ENCODE peak calls at places on chromosome 12, in nine cellular contexts. K is endodermal cell, Y is colonic mucosa, D is fibroblast of lung, E is left ventricle myocardium inferior, A is AG04450, H is A549, O is breast epithelium, P is GM12878. S is an unnamed sample.

GRCh38 chr12:113137861-113138783 is 2.6 kb upstream of the RASAL1 start:
- DNase-seq in K (peak; percentile 49), Y (no peak), D (no peak), E (no peak), A (no peak), H (no peak), O (no peak), P (no peak), S (no peak)

GRCh38 chr12:70178038-70178437 is 65.2 kb upstream of the CNOT2 start:
- DNase-seq in K (no peak), Y (no peak), D (peak; percentile 19), E (no peak), A (no peak), H (no peak), O (no peak), P (no peak), S (no peak)

GRCh38 chr12:109761631-109761950 is 48.0 kb downstream of the FAM222A start:
- DNase-seq in K (no peak), Y (no peak), D (no peak), E (no peak), A (no peak), H (no peak), O (peak; percentile 43), P (no peak), S (no peak)

GRCh38 chr12:19338405-19338804 is 100.9 kb upstream of the AEBP2 start:
- DNase-seq in K (no peak), Y (no peak), D (no peak), E (no peak), A (no peak), H (no peak), O (no peak), P (no peak), S (no peak)

GRCh38 chr12:106074706-106075392 is 63.9 kb downstream of the NUAK1 start:
- DNase-seq in K (peak; percentile 43), Y (no peak), D (peak; percentile 86), E (no peak), A (no peak), H (no peak), O (no peak), P (no peak), S (no peak)

GRCh38 chr12:60191676-60192359 is 596.0 kb downstream of the SLC16A7 start:
- DNase-seq in K (no peak), Y (no peak), D (peak; percentile 17), E (no peak), A (no peak), H (no peak), O (no peak), P (no peak), S (no peak)

GRCh38 chr12:50753232-50753769 is 10.6 kb upstream of the ATF1 start:
- DNase-seq in K (no peak), Y (no peak), D (no peak), E (no peak), A (no peak), H (no peak), O (no peak), P (no peak), S (no peak)

GRCh38 chr12:6463211-6463610 is 7.3 kb downstream of the VAMP1 start:
- DNase-seq in K (no peak), Y (no peak), D (no peak), E (no peak), A (no peak), H (no peak), O (no peak), P (no peak), S (no peak)

GRCh38 chr12:104121001-104121400 is 17.0 kb downstream of the NFYB start:
- DNase-seq in K (no peak), Y (no peak), D (peak; percentile 21), E (no peak), A (peak; percentile 29), H (peak; percentile 50), O (no peak), P (no peak), S (peak; percentile 14)

GRCh38 chr12:69129014-69129413 is 110.4 kb upstream of the CPSF6 start:
- DNase-seq in K (no peak), Y (no peak), D (no peak), E (no peak), A (no peak), H (no peak), O (no peak), P (no peak), S (no peak)

GRCh38 chr12:51429705-51430104 is 5.1 kb downstream of the SLC4A8 start:
- DNase-seq in K (no peak), Y (no peak), D (no peak), E (no peak), A (no peak), H (no peak), O (no peak), P (no peak), S (no peak)

GRCh38 chr12:76259660-76260389 is 88.4 kb downstream of the BBS10 start:
- DNase-seq in K (no peak), Y (no peak), D (peak; percentile 97), E (no peak), A (peak; percentile 72), H (no peak), O (no peak), P (no peak), S (peak; percentile 35)

GRCh38 chr12:87935216-87935615 is 94.0 kb downstream of the C12orf50 start:
- DNase-seq in K (no peak), Y (no peak), D (no peak), E (no peak), A (no peak), H (no peak), O (no peak), P (no peak), S (no peak)

GRCh38 chr12:56678852-56679251 is 9.2 kb downstream of the PTGES3 start:
- DNase-seq in K (peak; percentile 43), Y (no peak), D (no peak), E (no peak), A (no peak), H (no peak), O (no peak), P (no peak), S (no peak)

GRCh38 chr12:70598467-70599194 is 38.6 kb downstream of the PTPRB start:
- DNase-seq in K (no peak), Y (peak; percentile 24), D (no peak), E (no peak), A (no peak), H (no peak), O (no peak), P (no peak), S (no peak)

GRCh38 chr12:3149505-3150307 is 72.5 kb downstream of the TSPAN9 start:
- DNase-seq in K (no peak), Y (no peak), D (no peak), E (no peak), A (no peak), H (no peak), O (no peak), P (no peak), S (no peak)

GRCh38 chr12:25365340-25365730 is 114.6 kb upstream of the KRAS start:
- DNase-seq in K (peak; percentile 15), Y (no peak), D (no peak), E (no peak), A (no peak), H (no peak), O (no peak), P (no peak), S (no peak)

GRCh38 chr12:51246254-51246853 is 7.7 kb downstream of the DAZAP2 start:
- DNase-seq in K (peak; percentile 55), Y (peak; percentile 42), D (peak; percentile 59), E (no peak), A (no peak), H (no peak), O (no peak), P (no peak), S (no peak)

DNA sequence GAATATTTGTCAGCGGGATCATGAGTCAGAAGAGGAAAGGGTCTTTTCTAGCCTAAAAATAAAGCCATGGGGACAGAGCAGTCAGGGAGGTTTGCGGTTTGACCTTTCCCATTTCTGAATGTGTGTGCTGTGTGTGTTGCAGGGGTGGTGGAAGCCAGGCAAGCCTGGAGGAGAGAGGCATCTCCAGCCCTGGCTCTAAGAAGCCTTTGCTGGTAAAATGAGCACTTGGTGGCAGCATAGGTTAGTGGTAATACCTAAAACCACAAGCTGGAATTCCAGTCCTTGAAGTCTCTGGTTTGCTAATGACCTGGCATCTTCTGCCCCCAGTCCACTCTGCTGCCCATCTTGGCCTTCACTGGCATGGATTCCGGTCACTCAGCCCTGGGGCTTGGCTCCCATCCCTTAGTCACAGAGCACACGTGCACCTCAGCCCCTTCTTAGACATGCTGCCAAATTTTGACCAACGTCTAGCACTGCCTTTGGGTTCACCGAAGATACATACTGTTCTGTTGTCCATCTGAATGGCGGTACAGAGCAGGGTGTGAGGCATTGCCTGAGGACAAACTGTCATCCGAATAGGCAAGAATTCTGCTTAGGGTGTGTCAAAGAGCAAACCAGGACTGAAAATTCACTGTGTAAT is 52.7 kb downstream of the KCNA5 start:
- DNase-seq in K (no peak), Y (no peak), D (peak; percentile 74), E (no peak), A (peak; percentile 44), H (no peak), O (no peak), P (no peak), S (peak; percentile 51)
- TF ChIP-seq CTCF in K (peak; percentile 68), Y (no peak), D (peak; percentile 12), E (peak; percentile 36), A (peak; percentile 34), H (no peak), O (no peak), P (no peak), S (peak; percentile 47)

GRCh38 chr12:124778411-124778810 is 85.3 kb downstream of the SCARB1 start:
- DNase-seq in K (no peak), Y (no peak), D (no peak), E (no peak), A (no peak), H (no peak), O (no peak), P (no peak), S (no peak)
- H3K4me3 ChIP-seq in K (no peak overlapping the region), Y (no peak overlapping the region), D (no peak overlapping the region), E (no peak overlapping the region), A (no peak overlapping the region), H (no peak overlapping the region), O (no peak overlapping the region), P (no peak overlapping the region), S (no peak overlapping the region)

DNA sequence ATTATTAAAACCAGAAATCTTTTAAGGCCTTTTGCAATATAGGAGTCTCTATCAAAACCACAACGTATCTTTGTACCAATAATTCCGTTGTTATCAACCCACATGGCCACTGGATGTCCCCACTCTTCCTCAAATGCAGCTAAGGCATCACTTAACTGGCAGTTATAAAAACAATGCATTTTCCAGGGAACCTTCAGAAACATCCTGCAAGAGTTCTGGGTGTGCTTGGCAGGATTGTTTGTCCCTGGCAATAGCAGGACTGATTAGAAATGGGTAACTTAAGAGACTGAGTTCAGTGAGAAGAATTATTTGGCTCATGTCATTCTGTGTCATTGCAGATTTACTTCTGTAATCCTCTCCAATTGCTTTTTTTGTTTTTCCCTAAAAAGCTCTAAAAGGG is 112.0 kb downstream of the SLC15A5 start:
- DNase-seq in K (peak; percentile 76), Y (peak; percentile 45), D (peak; percentile 63), E (no peak), A (peak; percentile 2), H (peak; percentile 58), O (no peak), P (no peak), S (no peak)
- TF ChIP-seq CTCF in K (peak; percentile 98), Y (peak; percentile 32), D (peak; percentile 58), E (peak; percentile 42), A (peak; percentile 61), H (peak; percentile 73), O (peak; percentile 30), P (peak; percentile 27), S (peak; percentile 51)

DNA sequence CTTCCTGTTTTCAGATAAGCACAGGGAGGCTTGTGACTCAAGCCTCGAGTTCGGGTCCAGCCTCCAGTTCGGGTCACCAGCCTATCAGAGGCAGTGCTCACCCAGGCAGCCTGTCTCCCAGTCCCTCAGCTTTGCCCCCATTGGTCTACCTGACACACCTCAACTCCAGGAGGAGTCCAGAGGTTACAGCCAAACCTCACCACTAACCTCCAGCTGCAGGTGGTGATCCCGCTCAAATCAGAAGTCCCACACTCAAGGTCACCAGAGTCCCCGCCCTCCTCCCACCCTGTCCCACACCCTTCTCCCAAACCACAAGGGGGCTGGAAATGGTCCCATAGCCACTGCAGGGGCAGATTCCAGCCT is 42.1 kb downstream of the KDM2B start:
- DNase-seq in K (peak; percentile 90), Y (peak; percentile 62), D (no peak), E (no peak), A (no peak), H (peak; percentile 53), O (no peak), P (no peak), S (no peak)
- H3K4me3 ChIP-seq in K (no peak overlapping the region), Y (no peak overlapping the region), D (no peak overlapping the region), E (peak overlapping the region; percentile 89), A (no peak overlapping the region), H (peak overlapping the region; percentile 66), O (no peak overlapping the region), P (peak overlapping the region; percentile 78), S (no peak overlapping the region)